ENCODE peak calls at places on chromosomes 5 and 9, in seven cellular contexts. J is HL-60, P is BE2C, M is neural crest cell, U is H1, D is left lung, Q is uterus. T is an unnamed sample.
A peak's percentile ranks its signal among the peaks of the same experiment; 100 is the strongest.

GRCh38 chr9:128114326-128115186 is 13.0 kb downstream of the PTGES2 start:
- DNase-seq in Q (peak; percentile 31), U (no peak), P (peak; percentile 4), M (no peak), D (peak; percentile 30), J (no peak), T (no peak)

GRCh38 chr5:1568201-1568979 is 44.6 kb upstream of the LPCAT1 start:
- DNase-seq in M (no peak), Q (peak; percentile 34), U (no peak), J (no peak), D (no peak), P (no peak), T (peak; percentile 46)

GRCh38 chr9:4704129-4704528 is 24.8 kb downstream of the CDC37L1 start:
- DNase-seq in Q (no peak), M (no peak), U (no peak), D (no peak), J (no peak), P (no peak), T (no peak)

GRCh38 chr9:33138768-33139167 is 28.4 kb downstream of the B4GALT1 start:
- DNase-seq in P (no peak), Q (no peak), U (no peak), M (no peak), D (peak; percentile 29), J (no peak), T (no peak)

GRCh38 chr9:97516111-97516510 is 14.6 kb downstream of the TMOD1 start:
- DNase-seq in P (no peak), U (no peak), Q (no peak), D (no peak), M (no peak), J (no peak), T (no peak)

GRCh38 chr5:116068028-116068632 is 16.7 kb upstream of the COMMD10 start:
- DNase-seq in U (no peak), Q (peak; percentile 38), P (peak; percentile 37), J (peak; percentile 14), M (peak; percentile 28), D (no peak), T (no peak)

GRCh38 chr9:111039203-111039907 is 1.1 kb upstream of the LPAR1 start:
- DNase-seq in U (no peak), D (no peak), Q (no peak), M (no peak), J (no peak), P (no peak), T (no peak)

GRCh38 chr9:13485068-13485596 is 205.6 kb upstream of the MPDZ start:
- DNase-seq in M (no peak), D (peak; percentile 42), J (no peak), U (no peak), Q (peak; percentile 79), P (no peak), T (peak; percentile 24)

GRCh38 chr9:134759001-134759607 is 117.5 kb downstream of the COL5A1 start:
- DNase-seq in M (no peak), J (no peak), U (no peak), Q (no peak), D (no peak), P (no peak), T (no peak)

GRCh38 chr5:88193896-88194295 is 74.7 kb downstream of the TMEM161B start:
- DNase-seq in D (no peak), P (no peak), M (no peak), Q (no peak), J (no peak), U (no peak), T (no peak)

GRCh38 chr9:95307538-95307937 is 10.0 kb downstream of the FANCC start:
- DNase-seq in J (no peak), U (no peak), P (no peak), D (no peak), M (no peak), Q (no peak), T (no peak)

GRCh38 chr9:77750284-77750683 is 102.2 kb upstream of the GNA14 start:
- DNase-seq in D (no peak), J (no peak), M (no peak), P (peak; percentile 29), U (no peak), Q (no peak), T (no peak)

GRCh38 chr9:108149346-108149745 is 659.8 kb upstream of the KLF4 start:
- DNase-seq in Q (no peak), M (no peak), U (no peak), D (no peak), P (no peak), J (no peak), T (no peak)

GRCh38 chr5:134007581-134008256 is 2.9 kb upstream of the VDAC1 start:
- DNase-seq in P (peak; percentile 85), M (no peak), J (no peak), Q (no peak), D (no peak), U (peak; percentile 78), T (no peak)

GRCh38 chr9:35108946-35109575 is 6.1 kb upstream of the STOML2 start:
- DNase-seq in Q (no peak), J (peak; percentile 60), D (no peak), M (no peak), P (no peak), U (no peak), T (no peak)

GRCh38 chr9:132042324-132042723 is 37.3 kb downstream of the MED27 start:
- DNase-seq in D (no peak), J (no peak), U (no peak), Q (no peak), P (no peak), M (no peak), T (peak; percentile 87)

GRCh38 chr9:70291446-70291845 is 32.7 kb downstream of the SMC5 start:
- DNase-seq in U (no peak), J (no peak), M (no peak), P (no peak), Q (no peak), D (no peak), T (no peak)

GRCh38 chr5:151675225-151675955 is 11.3 kb downstream of the SPARC start:
- DNase-seq in J (no peak), P (no peak), D (no peak), M (no peak), U (no peak), Q (no peak), T (no peak)

GRCh38 chr5:96712100-96712746 is 50.0 kb downstream of the CAST start:
- DNase-seq in J (no peak), U (no peak), D (no peak), Q (no peak), M (no peak), P (no peak), T (no peak)

GRCh38 chr9:134193912-134194535 is 29.7 kb upstream of the RNU6ATAC start:
- DNase-seq in J (no peak), Q (no peak), M (no peak), D (peak; percentile 19), U (no peak), P (peak; percentile 3), T (no peak)

GRCh38 chr5:15463231-15463630 is 36.7 kb upstream of the FBXL7 start:
- DNase-seq in D (no peak), U (peak; percentile 52), P (peak; percentile 20), M (no peak), J (no peak), Q (no peak), T (peak; percentile 4)
- TF ChIP-seq CTCF in D (no peak), U (peak; percentile 61), P (peak; percentile 69), M (peak; percentile 58), J (no peak), Q (peak; percentile 39), T (peak; percentile 70)

DNA sequence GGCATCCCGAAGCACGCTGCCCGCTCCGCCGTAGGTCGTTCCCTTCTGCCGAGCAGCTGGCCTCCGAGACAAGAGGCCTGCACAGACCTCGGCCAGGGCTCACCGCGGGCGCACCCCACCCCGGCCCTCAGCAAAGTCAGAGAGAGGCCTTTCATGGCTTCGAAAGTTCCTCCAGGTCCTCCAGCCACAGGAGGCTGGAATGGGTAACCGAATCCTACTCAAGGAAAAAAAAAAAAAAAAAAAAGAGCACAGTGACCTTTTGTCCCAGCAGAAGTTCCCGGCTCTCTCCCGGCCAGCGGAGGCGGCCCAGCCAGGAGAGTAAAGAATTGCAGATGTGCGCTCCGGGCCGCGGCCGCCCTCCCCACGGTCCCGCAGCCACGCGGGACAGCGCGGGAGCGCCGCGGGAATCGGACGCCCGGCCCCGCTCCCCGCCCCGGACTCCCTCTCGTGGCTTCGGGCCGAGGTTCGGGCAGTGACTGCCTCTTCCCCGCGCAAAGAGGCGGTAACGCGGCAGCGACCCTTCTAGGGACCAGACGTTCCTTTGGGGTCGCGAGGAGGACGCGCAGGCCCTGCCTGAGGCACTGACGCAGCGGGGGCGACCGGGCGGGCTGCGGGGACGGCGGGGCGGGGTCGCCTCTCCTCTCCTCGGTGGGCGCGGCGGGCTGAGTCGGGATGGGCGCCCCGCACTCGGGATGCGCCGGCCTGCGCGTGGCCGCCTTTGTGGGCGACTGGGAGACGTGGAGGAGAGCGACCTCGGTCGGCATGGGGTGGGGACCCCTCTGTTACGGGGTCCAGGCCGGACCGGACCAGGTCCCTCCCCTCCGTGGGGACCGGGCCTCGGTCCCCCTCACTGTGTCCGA is 790 bp downstream of the GFPT2 start:
- DNase-seq in P (peak; percentile 30), U (peak; percentile 65), D (no peak), J (no peak), Q (peak; percentile 57), M (peak; percentile 35), T (no peak)
- TF ChIP-seq CTCF in P (no peak), U (no peak), D (no peak), J (no peak), Q (no peak), M (no peak), T (no peak)

GRCh38 chr9:126392662-126393383 is 66.2 kb downstream of the MVB12B start:
- DNase-seq in D (no peak), U (no peak), J (no peak), Q (no peak), M (no peak), P (no peak), T (no peak)

GRCh38 chr9:126391713-126392661 is 65.4 kb downstream of the MVB12B start:
- DNase-seq in J (no peak), Q (no peak), U (no peak), D (no peak), M (no peak), P (no peak), T (no peak)

GRCh38 chr9:126388964-126389363 is 62.3 kb downstream of the MVB12B start:
- DNase-seq in U (no peak), M (no peak), J (no peak), P (no peak), D (no peak), Q (no peak), T (no peak)

GRCh38 chr9:126390923-126391322 is 64.3 kb downstream of the MVB12B start:
- DNase-seq in Q (no peak), D (no peak), P (no peak), J (no peak), U (no peak), M (no peak), T (no peak)

DNA sequence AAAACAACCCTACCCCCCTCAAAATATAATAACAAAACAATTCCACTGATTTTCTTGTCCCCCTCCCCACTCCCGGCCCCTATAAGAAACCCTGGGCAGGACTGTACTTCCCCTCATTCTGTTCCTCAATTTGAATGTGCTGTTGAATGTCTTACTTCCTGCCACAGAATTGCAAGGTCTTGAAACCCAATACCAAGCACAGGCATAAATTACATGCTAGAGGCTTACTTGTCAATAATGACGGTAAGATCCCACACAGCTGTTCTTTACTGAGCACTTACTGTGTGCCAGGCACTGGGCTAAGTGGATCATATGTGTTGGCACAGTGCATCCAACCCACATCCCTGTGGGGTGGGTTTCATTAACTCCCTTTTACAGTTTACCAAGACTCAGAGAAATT is 63.3 kb downstream of the MVB12B start:
- DNase-seq in D (no peak), M (no peak), Q (no peak), P (no peak), U (no peak), J (peak; percentile 77), T (no peak)
- TF ChIP-seq CTCF in D (no peak), M (no peak), Q (no peak), P (no peak), U (no peak), J (no peak), T (no peak)

GRCh38 chr5:157308826-157309465 is 43.0 kb downstream of the CYFIP2 start:
- DNase-seq in U (no peak), J (no peak), P (no peak), M (no peak), Q (no peak), D (no peak), T (peak; percentile 14)
- TF ChIP-seq CTCF in U (peak; percentile 12), J (no peak), P (no peak), M (no peak), Q (no peak), D (no peak), T (peak; percentile 44)